ENCODE peak calls at places on chromosomes 13 and 19, in five cellular contexts. H, S, G, A and X are unnamed samples.

GRCh38 chr19:7544626-7545025 is 9.1 kb downstream of the PNPLA6 start:
- DNase-seq in H (no peak), S (no peak), G (no peak), A (no peak), X (peak)

GRCh38 chr13:106003651-106004050 is 531.8 kb downstream of the EFNB2 start:
- DNase-seq in H (no peak), S (no peak), G (no peak), A (no peak), X (no peak)

GRCh38 chr19:55116232-55117062 is 990 bp downstream of the PPP1R12C start:
- DNase-seq in H (peak), S (peak), G (peak), A (peak), X (peak)

GRCh38 chr13:40527914-40528313 is 138.5 kb downstream of the FOXO1 start:
- DNase-seq in H (no peak), S (no peak), G (no peak), A (no peak), X (no peak)

GRCh38 chr19:34962281-34962944 is 1.6 kb downstream of the ZNF792 start:
- DNase-seq in H (no peak), S (no peak), G (no peak), A (no peak), X (no peak)

GRCh38 chr13:59259416-59260000 is 904.2 kb downstream of the DIAPH3 start:
- DNase-seq in H (no peak), S (no peak), G (no peak), A (no peak), X (no peak)

GRCh38 chr19:24098359-24098758 is 11.4 kb downstream of the ZNF254 start:
- DNase-seq in H (no peak), S (no peak), G (no peak), A (no peak), X (no peak)

GRCh38 chr19:41339936-41340335 is 13.8 kb downstream of the TGFB1 start:
- DNase-seq in H (no peak), S (no peak), G (peak), A (no peak), X (no peak)

GRCh38 chr13:27170521-27171243 is 929 bp downstream of the USP12 start:
- DNase-seq in H (no peak), S (peak), G (peak), A (no peak), X (peak)

GRCh38 chr19:3760871-3761361 is 576 bp downstream of the APBA3 start:
- DNase-seq in H (peak), S (no peak), G (no peak), A (peak), X (no peak)

GRCh38 chr13:25943666-25944065 is 108.2 kb downstream of the SHISA2 start:
- DNase-seq in H (no peak), S (no peak), G (no peak), A (no peak), X (no peak)

GRCh38 chr13:93398167-93398566 is 171.6 kb downstream of the GPC6 start:
- DNase-seq in H (peak), S (no peak), G (no peak), A (peak), X (no peak)

GRCh38 chr19:56253737-56254136 is 18.8 kb upstream of the EDDM13 start:
- DNase-seq in H (peak), S (peak), G (peak), A (peak), X (no peak)

GRCh38 chr13:41465215-41465907 is 8.0 kb downstream of the RGCC start:
- DNase-seq in H (peak), S (peak), G (no peak), A (peak), X (peak)

GRCh38 chr13:52809310-52809769 is 39.1 kb downstream of the PCDH8 start:
- DNase-seq in H (peak), S (peak), G (peak), A (peak), X (no peak)

GRCh38 chr19:18644144-18645034 is 7.6 kb downstream of the KLHL26 start:
- DNase-seq in H (no peak), S (no peak), G (no peak), A (peak), X (no peak)

GRCh38 chr13:28316129-28316528 is 177.8 kb downstream of the PAN3 start:
- DNase-seq in H (no peak), S (no peak), G (no peak), A (no peak), X (no peak)

GRCh38 chr19:1085676-1086442 is 9.3 kb downstream of the POLR2E start:
- DNase-seq in H (no peak), S (no peak), G (no peak), A (no peak), X (no peak)

GRCh38 chr19:43674630-43674982 is 4.6 kb upstream of the PLAUR start:
- DNase-seq in H (peak), S (no peak), G (no peak), A (peak), X (no peak)

GRCh38 chr13:46603165-46603603 is 50.2 kb downstream of the LRCH1 start:
- DNase-seq in H (no peak), S (no peak), G (peak), A (peak), X (no peak)

GRCh38 chr13:83350569-83350968 is 531.7 kb downstream of the SLITRK1 start:
- DNase-seq in H (no peak), S (no peak), G (peak), A (peak), X (no peak)

GRCh38 chr19:4326837-4327251 is 11.8 kb downstream of the STAP2 start:
- DNase-seq in H (no peak), S (no peak), G (no peak), A (no peak), X (no peak)

GRCh38 chr13:75959861-75960481 is 323.8 kb downstream of the LMO7 start:
- DNase-seq in H (no peak), S (no peak), G (no peak), A (no peak), X (no peak)

GRCh38 chr13:67119481-67119883 is 110.7 kb downstream of the PCDH9 start:
- DNase-seq in H (peak), S (no peak), G (peak), A (peak), X (no peak)

GRCh38 chr19:41350735-41351338 is 2.9 kb downstream of the TGFB1 start:
- DNase-seq in H (no peak), S (no peak), G (no peak), A (peak), X (no peak)

GRCh38 chr19:47445527-47445926 is 26.2 kb downstream of the SLC8A2 start:
- DNase-seq in H (no peak), S (no peak), G (no peak), A (no peak), X (no peak)

GRCh38 chr19:33784432-33784831 is 12.2 kb upstream of the KCTD15 start:
- DNase-seq in H (no peak), S (no peak), G (no peak), A (peak), X (no peak)

GRCh38 chr19:5470264-5470671 is 15.1 kb downstream of the ZNRF4 start:
- DNase-seq in H (no peak), S (no peak), G (peak), A (no peak), X (no peak)

GRCh38 chr19:49335784-49336481 is 727 bp downstream of the CD37 start:
- DNase-seq in H (no peak), S (peak), G (no peak), A (no peak), X (no peak)

GRCh38 chr19:3516675-3517207 is 10.6 kb downstream of the FZR1 start:
- DNase-seq in H (no peak), S (no peak), G (no peak), A (no peak), X (no peak)

GRCh38 chr13:91381371-91381770 is 17.1 kb upstream of the GPC5 start:
- DNase-seq in H (peak), S (no peak), G (peak), A (peak), X (no peak)

GRCh38 chr13:92727118-92727517 is 499.5 kb upstream of the GPC6 start:
- DNase-seq in H (peak), S (no peak), G (no peak), A (peak), X (no peak)

GRCh38 chr19:4369888-4370260 is 26.5 kb downstream of the MPND start:
- DNase-seq in H (peak), S (peak), G (no peak), A (peak), X (peak)

GRCh38 chr13:25881946-25882574 is 169.8 kb downstream of the SHISA2 start:
- DNase-seq in H (peak), S (no peak), G (no peak), A (no peak), X (no peak)

GRCh38 chr13:91346848-91347211 is 657 bp upstream of the MIR17HG start:
- DNase-seq in H (peak), S (peak), G (peak), A (no peak), X (peak)

GRCh38 chr19:19661675-19662251 is 1.7 kb downstream of the ATP13A1 start:
- DNase-seq in H (no peak), S (peak), G (no peak), A (no peak), X (no peak)

GRCh38 chr13:100513171-100513570 is 75.4 kb downstream of the GGACT start:
- DNase-seq in H (no peak), S (no peak), G (no peak), A (no peak), X (no peak)

GRCh38 chr13:100515410-100515800 is 73.2 kb downstream of the GGACT start:
- DNase-seq in H (no peak), S (no peak), G (no peak), A (no peak), X (no peak)

GRCh38 chr13:100513987-100514670 is 74.5 kb downstream of the GGACT start:
- DNase-seq in H (peak), S (no peak), G (no peak), A (peak), X (no peak)

GRCh38 chr13:100517135-100517534 is 71.5 kb downstream of the GGACT start:
- DNase-seq in H (no peak), S (no peak), G (peak), A (no peak), X (no peak)

GRCh38 chr13:100514788-100515409 is 73.7 kb downstream of the GGACT start:
- DNase-seq in H (peak), S (peak), G (peak), A (peak), X (peak)
- TF ChIP-seq CTCF in H (peak), S (peak), G (peak), A (peak), X (peak)

DNA sequence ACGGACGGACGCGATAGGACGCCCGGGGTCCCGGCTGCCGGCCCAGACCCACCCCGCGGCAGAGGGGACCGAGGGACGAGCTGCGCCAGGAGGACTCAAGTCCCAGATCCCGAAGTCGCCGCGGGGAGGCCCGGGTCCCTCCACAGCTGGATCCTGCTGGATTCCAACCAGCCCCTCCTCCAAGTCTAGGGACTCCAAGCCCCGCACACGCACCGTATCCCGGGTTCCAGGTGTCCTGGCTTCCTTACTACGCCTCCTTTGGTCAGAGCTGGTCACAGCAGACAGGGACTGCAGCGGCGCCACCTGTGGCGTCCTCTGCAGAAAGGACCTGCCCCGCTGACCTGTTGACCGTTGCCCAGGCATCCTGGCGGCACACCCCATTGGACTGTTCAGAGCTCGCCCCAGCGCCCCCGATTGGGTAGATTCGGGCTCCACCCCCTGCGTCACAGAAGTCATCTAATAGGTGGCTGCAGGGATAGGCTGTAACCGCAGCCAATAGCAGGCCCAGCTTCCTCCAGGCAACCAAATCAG is 29.0 kb upstream of the ZNF709 start:
- DNase-seq in H (no peak), S (no peak), G (no peak), A (no peak), X (no peak)
- TF ChIP-seq CTCF in H (no peak), S (no peak), G (no peak), A (no peak), X (no peak)

GRCh38 chr19:57389194-57389729 is 392 bp upstream of the ZNF548 start:
- DNase-seq in H (no peak), S (no peak), G (no peak), A (no peak), X (no peak)

GRCh38 chr19:57395710-57396109 is 6.1 kb downstream of the ZNF548 start:
- DNase-seq in H (no peak), S (no peak), G (no peak), A (no peak), X (no peak)

GRCh38 chr19:57389730-57390598 is at the start of gene ZNF548:
- DNase-seq in H (peak), S (peak), G (peak), A (peak), X (peak)
- TF ChIP-seq CTCF in H (peak), S (no peak), G (no peak), A (peak), X (no peak)

GRCh38 chr13:49560270-49561063 is 24.9 kb downstream of the RCBTB1 start:
- DNase-seq in H (peak), S (peak), G (peak), A (no peak), X (no peak)
- TF ChIP-seq CTCF in H (peak), S (no peak), G (peak), A (no peak), X (no peak)

DNA sequence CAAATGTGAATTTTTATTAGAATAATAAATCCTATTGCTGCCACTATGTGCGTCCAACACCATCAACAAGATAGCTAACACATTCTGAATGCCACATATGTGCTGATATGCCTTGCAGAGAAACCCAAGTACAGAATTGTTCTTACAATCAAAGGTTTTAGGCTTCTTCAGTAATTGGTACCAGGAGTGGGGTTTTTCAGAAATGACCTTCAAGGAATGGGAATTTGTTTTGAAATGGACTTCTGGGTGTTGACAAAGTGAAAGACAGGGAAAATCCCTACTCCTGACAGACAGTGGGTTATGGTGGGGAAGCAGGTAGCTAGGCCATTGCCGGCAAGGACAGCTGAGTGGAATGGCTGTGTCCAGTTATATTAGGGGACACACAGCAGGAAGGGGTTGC is 5.7 kb downstream of the SYT3 start:
- DNase-seq in H (no peak), S (no peak), G (no peak), A (no peak), X (no peak)
- TF ChIP-seq CTCF in H (no peak), S (no peak), G (no peak), A (no peak), X (no peak)